ENCODE peak calls at places on chromosomes 4 and X, in six cellular contexts. I is astrocyte of the spinal cord, Q is hepatocyte, Z is Calu3, S is left lung, L is prostate gland. B is an unnamed sample.

GRCh38 chr4:145404754-145405153 is 76.9 kb upstream of the SMAD1 start:
- DNase-seq in I (no peak), Q (no peak), Z (no peak), S (no peak), L (no peak), B (no peak)

GRCh38 chr4:48008021-48008596 is 8.4 kb downstream of the CNGA1 start:
- DNase-seq in I (peak; percentile 20), Q (no peak), Z (no peak), S (no peak), L (no peak), B (no peak)

GRCh38 chr4:83490876-83491450 is 6.1 kb upstream of the ABRAXAS1 start:
- DNase-seq in I (peak; percentile 41), Q (peak; percentile 38), Z (peak; percentile 14), S (no peak), L (no peak), B (no peak)

GRCh38 chrX:153732406-153732805 is 7.8 kb downstream of the ABCD1 start:
- DNase-seq in I (no peak), Q (no peak), Z (no peak), S (no peak), L (no peak), B (no peak)

GRCh38 chrX:7828594-7828993 is 14.4 kb upstream of the VCX start:
- DNase-seq in I (no peak), Q (peak; percentile 14), Z (no peak), S (no peak), L (no peak), B (no peak)

GRCh38 chr4:8615366-8615765 is 22.8 kb downstream of the CPZ start:
- DNase-seq in I (no peak), Q (no peak), Z (no peak), S (peak; percentile 47), L (no peak), B (no peak)

GRCh38 chrX:117096528-117096927 is 633.8 kb upstream of the CT83 start:
- DNase-seq in I (no peak), Q (no peak), Z (no peak), S (no peak), L (no peak), B (no peak)

GRCh38 chr4:40238700-40239548 is 42.1 kb downstream of the RHOH start:
- DNase-seq in I (no peak), Q (no peak), Z (no peak), S (no peak), L (no peak), B (no peak)

GRCh38 chr4:103018391-103019318 is 850 bp downstream of the SLC9B1 start:
- DNase-seq in I (no peak), Q (no peak), Z (peak; percentile 1), S (no peak), L (peak; percentile 19), B (no peak)

GRCh38 chrX:104288269-104288668 is 33.5 kb upstream of the ESX1 start:
- DNase-seq in I (no peak), Q (no peak), Z (no peak), S (no peak), L (no peak), B (no peak)
- TF ChIP-seq CTCF in I (no peak), Q (no peak), Z (no peak), S (no peak), L (no peak), B (no peak)

GRCh38 chr4:5824635-5825034 is 68.3 kb downstream of the CRMP1 start:
- DNase-seq in I (peak; percentile 39), Q (peak; percentile 29), Z (no peak), S (no peak), L (no peak), B (no peak)

GRCh38 chr4:5825642-5826041 is 67.2 kb downstream of the CRMP1 start:
- DNase-seq in I (no peak), Q (no peak), Z (no peak), S (no peak), L (no peak), B (no peak)

GRCh38 chr4:5827108-5828004 is 65.5 kb downstream of the CRMP1 start:
- DNase-seq in I (peak; percentile 5), Q (no peak), Z (no peak), S (peak; percentile 41), L (no peak), B (no peak)

GRCh38 chr4:5826437-5827107 is 66.3 kb downstream of the CRMP1 start:
- DNase-seq in I (no peak), Q (no peak), Z (no peak), S (peak; percentile 53), L (no peak), B (no peak)

DNA sequence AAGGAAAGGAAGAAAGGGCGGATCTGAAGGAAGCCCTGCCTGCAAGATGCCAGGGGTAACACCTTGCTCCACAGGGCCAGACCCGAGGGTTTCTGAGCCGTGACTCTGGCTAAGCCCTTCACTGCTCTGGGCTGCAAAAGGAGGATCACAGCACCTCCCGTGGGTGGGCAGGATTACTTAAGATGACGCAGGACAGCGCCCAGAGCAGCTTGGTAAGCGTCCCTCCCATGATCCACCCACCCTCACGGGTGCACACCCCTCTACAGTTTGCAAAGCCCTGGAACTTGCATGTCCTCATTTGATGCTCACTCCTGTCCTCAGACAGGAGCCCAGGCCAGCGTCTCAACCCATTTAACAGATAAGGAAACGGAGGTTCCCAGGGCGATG is 64.9 kb downstream of the CRMP1 start:
- DNase-seq in I (no peak), Q (no peak), Z (no peak), S (peak; percentile 29), L (no peak), B (no peak)
- TF ChIP-seq CTCF in I (no peak), Q (no peak), Z (no peak), S (no peak), L (no peak), B (no peak)

GRCh38 chrX:30060718-30061117 is 154.6 kb upstream of the MAGEB2 start:
- DNase-seq in I (peak; percentile 1), Q (peak; percentile 23), Z (peak; percentile 18), S (no peak), L (peak; percentile 4), B (peak; percentile 13)
- TF ChIP-seq CTCF in I (peak; percentile 49), Q (peak; percentile 43), Z (no peak), S (no peak), L (no peak), B (peak; percentile 59)

DNA sequence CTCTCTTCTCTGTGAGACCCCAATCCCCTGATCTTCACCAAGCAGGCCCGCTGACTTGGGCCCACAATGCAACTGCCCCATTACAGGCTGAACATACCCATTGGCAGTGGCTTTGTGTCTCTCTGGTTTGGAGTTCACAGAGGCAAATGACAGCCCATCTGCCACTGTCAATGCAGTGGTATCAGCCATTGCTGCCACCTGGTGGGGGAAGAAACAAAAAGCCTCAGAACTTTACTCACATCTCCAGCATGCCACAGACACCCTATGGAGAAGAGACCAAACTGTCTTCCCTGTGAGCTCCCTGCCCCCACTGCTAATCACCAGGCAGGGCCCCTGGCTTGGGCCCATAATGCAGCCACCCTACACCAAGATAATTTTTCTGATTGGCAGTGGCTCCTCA is 729.3 kb upstream of the ACTRT1 start:
- DNase-seq in I (no peak), Q (peak; percentile 49), Z (peak; percentile 19), S (no peak), L (peak; percentile 15), B (peak; percentile 22)
- TF ChIP-seq CTCF in I (peak; percentile 3), Q (peak; percentile 26), Z (no peak), S (no peak), L (peak; percentile 25), B (peak; percentile 27)

GRCh38 chrX:149527705-149528104 is 13.1 kb upstream of the EOLA1 start:
- DNase-seq in I (peak; percentile 33), Q (no peak), Z (peak; percentile 39), S (no peak), L (no peak), B (no peak)
- TF ChIP-seq CTCF in I (peak; percentile 59), Q (peak; percentile 36), Z (no peak), S (peak; percentile 24), L (peak; percentile 48), B (peak; percentile 31)

GRCh38 chr4:158580064-158580463 is 58.4 kb downstream of the RXFP1 start:
- DNase-seq in I (no peak), Q (no peak), Z (no peak), S (no peak), L (no peak), B (no peak)

GRCh38 chr4:158572608-158573007 is 50.9 kb downstream of the RXFP1 start:
- DNase-seq in I (no peak), Q (no peak), Z (no peak), S (no peak), L (no peak), B (no peak)

GRCh38 chr4:158581161-158581560 is 59.5 kb downstream of the RXFP1 start:
- DNase-seq in I (peak; percentile 22), Q (no peak), Z (no peak), S (no peak), L (no peak), B (no peak)

GRCh38 chr4:158578476-158578875 is 56.8 kb downstream of the RXFP1 start:
- DNase-seq in I (peak; percentile 26), Q (peak; percentile 30), Z (peak; percentile 5), S (no peak), L (no peak), B (no peak)
- TF ChIP-seq CTCF in I (peak; percentile 52), Q (peak; percentile 28), Z (no peak), S (no peak), L (no peak), B (no peak)

GRCh38 chr4:56244681-56245080 is 142.6 kb downstream of the AASDH start:
- DNase-seq in I (no peak), Q (no peak), Z (no peak), S (no peak), L (no peak), B (no peak)

GRCh38 chr4:56241500-56241899 is 145.8 kb downstream of the AASDH start:
- DNase-seq in I (no peak), Q (peak; percentile 69), Z (no peak), S (no peak), L (no peak), B (no peak)

GRCh38 chr4:56238251-56238650 is 149.0 kb downstream of the AASDH start:
- DNase-seq in I (no peak), Q (no peak), Z (no peak), S (no peak), L (no peak), B (no peak)

GRCh38 chr4:56243107-56243506 is 144.2 kb downstream of the AASDH start:
- DNase-seq in I (no peak), Q (no peak), Z (no peak), S (no peak), L (no peak), B (no peak)

DNA sequence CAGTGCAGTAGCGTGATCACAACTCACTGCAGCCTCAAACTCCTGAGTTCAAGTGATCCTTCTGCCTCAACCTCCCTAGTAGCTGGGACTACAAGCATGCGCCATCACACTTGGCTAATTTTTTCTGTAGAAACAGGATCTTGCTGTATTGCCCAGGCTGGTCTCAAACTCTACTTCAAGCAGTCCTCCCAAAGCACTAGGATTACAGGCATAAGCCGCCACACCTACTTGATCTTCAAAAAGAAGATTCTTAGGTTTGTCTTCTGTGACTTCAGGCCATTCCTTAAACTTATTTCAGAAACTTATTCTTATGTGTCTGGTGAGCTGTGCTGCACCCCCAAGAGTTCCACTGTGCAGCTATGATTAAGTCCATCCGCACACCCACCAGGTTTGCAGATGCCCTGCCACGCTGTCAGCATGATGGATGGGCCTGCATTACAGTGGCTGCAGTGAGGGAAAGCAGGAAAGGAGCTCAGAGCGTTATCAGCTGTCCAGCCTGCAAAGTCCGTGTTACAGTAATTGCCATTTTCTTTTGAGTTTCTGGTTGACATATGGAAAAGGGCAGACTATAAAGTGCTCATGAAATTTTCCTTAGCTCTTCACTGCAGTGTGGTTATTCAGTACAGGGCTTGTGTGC is 146.6 kb downstream of the AASDH start:
- DNase-seq in I (peak; percentile 4), Q (peak; percentile 48), Z (no peak), S (no peak), L (no peak), B (peak; percentile 37)
- TF ChIP-seq CTCF in I (no peak), Q (no peak), Z (no peak), S (no peak), L (no peak), B (no peak)

GRCh38 chrX:110156167-110156754 is 153.3 kb downstream of the TMEM164 start:
- DNase-seq in I (no peak), Q (no peak), Z (no peak), S (no peak), L (no peak), B (no peak)
- TF ChIP-seq CTCF in I (peak; percentile 43), Q (peak; percentile 54), Z (peak; percentile 41), S (peak; percentile 50), L (peak; percentile 48), B (peak; percentile 50)